ENCODE peak calls at places on chromosomes 11 and 22, in four cellular contexts. X is mucosa of descending colon, G is cardiac fibroblast, E is IMR-90. H is an unnamed sample.

GRCh38 chr11:12478743-12479142 is 101.4 kb downstream of the PARVA start:
- DNase-seq in E (peak), X (no peak), G (peak), H (no peak)

GRCh38 chr22:39236321-39237275 is 8.2 kb downstream of the PDGFB start:
- DNase-seq in G (peak), E (no peak), X (no peak), H (no peak)

GRCh38 chr22:42270512-42271190 is at the start of gene TCF20:
- DNase-seq in E (peak), G (peak), X (peak), H (peak)

GRCh38 chr11:18527512-18527911 is 770 bp upstream of the TSG101 start:
- DNase-seq in G (peak), E (peak), X (no peak), H (no peak)

GRCh38 chr22:42364641-42365336 is 67.4 kb downstream of the NFAM1 start:
- DNase-seq in X (no peak), G (peak), E (peak), H (no peak)

GRCh38 chr11:8080069-8080670 is 841 bp upstream of the TUB start:
- DNase-seq in G (no peak), E (no peak), X (no peak), H (no peak)

GRCh38 chr22:41857160-41857859 is 24.4 kb downstream of the SREBF2 start:
- DNase-seq in X (no peak), G (peak), E (peak), H (no peak)

GRCh38 chr11:2394818-2395105 is 5.8 kb upstream of the TSSC4 start:
- DNase-seq in G (no peak), E (no peak), X (no peak), H (no peak)

GRCh38 chr11:78417175-78417887 is at the start of gene GAB2:
- DNase-seq in X (peak), G (no peak), E (no peak), H (peak)

GRCh38 chr11:35280727-35281126 is 138.6 kb downstream of the SLC1A2 start:
- DNase-seq in X (no peak), E (no peak), G (no peak), H (no peak)

GRCh38 chr22:20610243-20610686 is 102.9 kb downstream of the MED15 start:
- DNase-seq in X (no peak), G (no peak), E (no peak), H (no peak)

GRCh38 chr22:45204751-45205623 is 35.7 kb downstream of the KIAA0930 start:
- DNase-seq in G (no peak), X (no peak), E (no peak), H (no peak)

GRCh38 chr11:292211-293121 is 3.5 kb downstream of the PGGHG start:
- DNase-seq in G (no peak), E (no peak), X (peak), H (no peak)

GRCh38 chr11:19864141-19865120 is 151.8 kb downstream of the NAV2 start:
- DNase-seq in E (no peak), G (peak), X (no peak), H (peak)

GRCh38 chr11:10931761-10932700 is 74.2 kb upstream of the ZBED5 start:
- DNase-seq in G (peak), X (peak), E (no peak), H (no peak)

GRCh38 chr11:20277014-20277413 is 86.5 kb upstream of the HTATIP2 start:
- DNase-seq in X (no peak), E (no peak), G (no peak), H (no peak)

GRCh38 chr22:11253000-11253511 is 4274.9 kb upstream of the OR11H1 start:
- DNase-seq in E (no peak), X (peak), G (no peak), H (peak)

H was measured in left lobe of liver.